ENCODE peak calls at places on chromosomes 12 and 14, in four cellular contexts. R is neural progenitor cell; O is stimulated activated CD4-positive, alpha-beta T cell treated with anti-CD3 and anti-CD28 coated beads, Interleukin-4, amount 100 ng/mL, for 4 hours; I is GM13976. X is an unnamed sample.

GRCh38 chr12:120328228-120328627 is 649 bp upstream of the PLA2G1B start:
- DNase-seq in O (no peak), I (no peak), R (no peak), X (no peak)

GRCh38 chr14:93133476-93133875 is 17.8 kb upstream of the ITPK1 start:
- DNase-seq in R (no peak), O (no peak), I (no peak), X (no peak)

GRCh38 chr12:96401061-96401871 is 1.0 kb upstream of the CDK17 start:
- DNase-seq in I (peak; percentile 65), O (peak; percentile 21), R (peak; percentile 4), X (peak; percentile 35)

GRCh38 chr12:124687695-124688301 is 120.4 kb upstream of the NCOR2 start:
- DNase-seq in O (peak; percentile 7), I (no peak), R (peak; percentile 53), X (no peak)

GRCh38 chr12:67046062-67046461 is 223.1 kb upstream of the CAND1 start:
- DNase-seq in I (no peak), R (no peak), O (no peak), X (no peak)

GRCh38 chr12:75481013-75481705 is 604 bp downstream of the GLIPR1 start:
- DNase-seq in O (no peak), I (no peak), R (no peak), X (no peak)

GRCh38 chr12:67651380-67651695 is 2.8 kb downstream of the DYRK2 start:
- DNase-seq in I (peak; percentile 42), O (no peak), R (peak; percentile 10), X (peak; percentile 20)

GRCh38 chr12:123916729-123917128 is 55.9 kb downstream of the CCDC92 start:
- DNase-seq in I (no peak), R (no peak), O (peak; percentile 79), X (no peak)

GRCh38 chr12:131222271-131223139 is 268.8 kb downstream of the ADGRD1 start:
- DNase-seq in I (peak; percentile 61), R (peak; percentile 78), O (no peak), X (no peak)

GRCh38 chr14:83960832-83961512 is 1569.0 kb upstream of the FLRT2 start:
- DNase-seq in R (peak; percentile 18), I (no peak), O (no peak), X (no peak)

GRCh38 chr12:128856035-128856790 is 2.9 kb downstream of the GLT1D1 start:
- DNase-seq in O (no peak), I (peak; percentile 53), R (no peak), X (no peak)

GRCh38 chr12:117552971-117553370 is 191.5 kb upstream of the NOS1 start:
- DNase-seq in O (no peak), I (no peak), R (no peak), X (no peak)

GRCh38 chr14:63164108-63164683 is 40.0 kb upstream of the RHOJ start:
- DNase-seq in O (no peak), I (no peak), R (no peak), X (no peak)

X was measured in activated T-helper 1 cell treated with anti-CD3 and anti-CD28 coated beads, Interleukin-12 subunit alpha, Interleukin-12 subunit beta, Interleukin-2, Interleukin-4 antibody, amounts not matched to agents 30 ng/mL and 10 ng/mL and 1 ng/mL, durations not matched to agents 14 hours and 24 hours and 36 hours.